ENCODE peak calls at places on chromosomes 2 and 18, in five cellular contexts. K is OCI-LY7, A is neural progenitor cell, V is HCT116, H is K562. Y is an unnamed sample.

GRCh38 chr2:206023183-206023582 is 62.8 kb downstream of the INO80D start:
- DNase-seq in K (no peak), A (no peak), V (no peak), H (no peak), Y (no peak)

GRCh38 chr2:216633616-216634316 is 546 bp downstream of the IGFBP2 start:
- DNase-seq in K (no peak), A (no peak), V (no peak), H (no peak), Y (peak; percentile 42)

GRCh38 chr2:233210843-233211600 is 40.5 kb upstream of the ATG16L1 start:
- DNase-seq in K (no peak), A (no peak), V (peak; percentile 62), H (no peak), Y (peak; percentile 84)

GRCh38 chr2:142937347-142937746 is 59.9 kb downstream of the KYNU start:
- DNase-seq in K (no peak), A (no peak), V (no peak), H (no peak), Y (no peak)

GRCh38 chr2:151333083-151333482 is 24.3 kb upstream of the TNFAIP6 start:
- DNase-seq in K (no peak), A (no peak), V (no peak), H (no peak), Y (no peak)

GRCh38 chr2:24508878-24509277 is 17.8 kb downstream of the NCOA1 start:
- DNase-seq in K (no peak), A (no peak), V (no peak), H (no peak), Y (peak; percentile 4)

GRCh38 chr2:160679686-160680085 is 186.1 kb upstream of the RBMS1 start:
- DNase-seq in K (no peak), A (no peak), V (no peak), H (no peak), Y (no peak)

GRCh38 chr2:46306320-46306719 is 9.1 kb downstream of the EPAS1 start:
- DNase-seq in K (no peak), A (no peak), V (peak; percentile 67), H (no peak), Y (peak; percentile 91)

GRCh38 chr2:232890896-232891601 is 21.0 kb downstream of the SNORC start:
- DNase-seq in K (no peak), A (peak; percentile 75), V (peak; percentile 77), H (peak; percentile 73), Y (peak; percentile 82)

GRCh38 chr2:75539955-75540716 is 20.6 kb downstream of the EVA1A start:
- DNase-seq in K (no peak), A (no peak), V (no peak), H (no peak), Y (no peak)

GRCh38 chr2:174802459-174802858 is 38.2 kb upstream of the CHRNA1 start:
- DNase-seq in K (no peak), A (no peak), V (no peak), H (no peak), Y (no peak)

GRCh38 chr2:198641161-198641560 is 816.6 kb downstream of the SATB2 start:
- DNase-seq in K (no peak), A (no peak), V (no peak), H (no peak), Y (no peak)

GRCh38 chr18:2316686-2317308 is 254.5 kb downstream of the METTL4 start:
- DNase-seq in K (no peak), A (no peak), V (no peak), H (no peak), Y (no peak)

GRCh38 chr2:174198846-174199564 is 49.3 kb downstream of the OLA1 start:
- DNase-seq in K (no peak), A (no peak), V (no peak), H (no peak), Y (peak; percentile 51)

GRCh38 chr2:9735335-9735734 is 104.5 kb upstream of the YWHAQ start:
- DNase-seq in K (no peak), A (no peak), V (no peak), H (no peak), Y (peak; percentile 43)

GRCh38 chr2:231674587-231675334 is 33.6 kb upstream of the PTMA start:
- DNase-seq in K (peak; percentile 99), A (peak; percentile 90), V (no peak), H (peak; percentile 63), Y (no peak)

GRCh38 chr18:8726963-8727730 is 21.8 kb downstream of the MTCL1 start:
- DNase-seq in K (peak; percentile 68), A (no peak), V (no peak), H (no peak), Y (no peak)

GRCh38 chr2:131535526-131535925 is 7.8 kb downstream of the CCDC74A start:
- DNase-seq in K (no peak), A (no peak), V (no peak), H (no peak), Y (no peak)

GRCh38 chr2:1740714-1741584 is 3.4 kb downstream of the PXDN start:
- DNase-seq in K (no peak), A (no peak), V (no peak), H (no peak), Y (no peak)

GRCh38 chr2:160210599-160211138 is 10.6 kb upstream of the ITGB6 start:
- DNase-seq in K (peak; percentile 71), A (peak; percentile 80), V (peak; percentile 68), H (peak; percentile 81), Y (peak; percentile 72)

GRCh38 chr2:237232166-237232565 is 146.5 kb downstream of the COPS8 start:
- DNase-seq in K (no peak), A (no peak), V (no peak), H (no peak), Y (no peak)

GRCh38 chr18:30248061-30248460 is 794.5 kb downstream of the DSC3 start:
- DNase-seq in K (no peak), A (no peak), V (no peak), H (no peak), Y (no peak)

GRCh38 chr2:227862227-227862740 is 9.1 kb upstream of the DAW1 start:
- DNase-seq in K (peak; percentile 42), A (peak; percentile 60), V (peak; percentile 51), H (peak; percentile 35), Y (peak; percentile 36)

GRCh38 chr18:75162467-75162866 is 46.5 kb downstream of the PTGR3 start:
- DNase-seq in K (no peak), A (no peak), V (no peak), H (no peak), Y (peak; percentile 3)

GRCh38 chr2:30629866-30630265 is 177.4 kb downstream of the CAPN13 start:
- DNase-seq in K (no peak), A (no peak), V (no peak), H (no peak), Y (no peak)

DNA sequence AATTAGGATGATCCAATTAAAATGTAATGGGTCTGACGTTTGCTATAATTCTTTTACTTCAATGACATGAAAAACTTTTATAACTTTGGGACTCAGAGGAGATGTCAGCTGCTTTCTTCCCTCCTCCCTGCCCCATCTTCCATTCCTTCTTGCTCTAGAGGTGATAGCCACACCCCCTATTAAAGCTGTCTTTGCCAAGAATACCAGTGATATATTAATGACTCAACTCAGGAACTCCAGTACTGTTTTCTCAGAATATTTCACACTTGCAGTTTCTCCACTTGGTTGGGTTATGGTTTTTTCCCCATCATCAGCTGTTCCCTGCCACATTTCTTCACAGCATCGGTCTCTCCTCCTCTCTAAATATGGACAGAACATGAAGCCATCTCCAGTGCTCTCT is 184.0 kb downstream of the KCNE4 start:
- DNase-seq in K (no peak), A (no peak), V (no peak), H (no peak), Y (peak; percentile 67)
- H2AFZ ChIP-seq in K (no peak overlapping the region), A (no peak overlapping the region), V (no peak overlapping the region), H (no peak overlapping the region), Y (no peak overlapping the region)

GRCh38 chr2:149799296-149799695 is 211.7 kb upstream of the MMADHC start:
- DNase-seq in K (no peak), A (peak; percentile 38), V (peak; percentile 2), H (no peak), Y (peak; percentile 16)
- H2AFZ ChIP-seq in K (no peak overlapping the region), A (no peak overlapping the region), V (no peak overlapping the region), H (no peak overlapping the region), Y (no peak overlapping the region)

DNA sequence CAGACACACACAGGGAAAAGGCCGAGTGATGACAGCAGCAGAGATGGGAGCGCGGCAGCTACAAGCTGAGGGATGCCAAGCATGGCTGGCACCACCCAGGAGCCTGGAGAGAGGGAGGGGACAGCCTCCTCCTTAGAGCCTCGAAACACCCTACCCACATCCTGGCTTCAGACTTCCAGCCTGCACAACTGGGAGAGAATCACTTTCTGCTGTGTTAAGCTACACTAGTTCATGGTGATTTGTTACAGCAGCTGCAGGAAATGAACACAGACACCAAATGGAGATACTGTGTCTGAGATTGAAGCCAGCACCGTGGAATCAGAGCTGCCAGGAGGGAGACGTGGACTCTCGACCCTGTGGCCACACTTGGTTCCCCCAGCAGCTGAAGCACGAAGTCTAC is 27.5 kb upstream of the FOSL2 start:
- DNase-seq in K (no peak), A (no peak), V (no peak), H (no peak), Y (no peak)
- H2AFZ ChIP-seq in K (no peak overlapping the region), A (no peak overlapping the region), V (no peak overlapping the region), H (peak overlapping the region; percentile 91), Y (no peak overlapping the region)

GRCh38 chr2:15735738-15736326 is 144.2 kb downstream of the DDX1 start:
- DNase-seq in K (no peak), A (no peak), V (no peak), H (no peak), Y (no peak)

GRCh38 chr2:15738225-15738546 is 146.5 kb downstream of the DDX1 start:
- DNase-seq in K (no peak), A (no peak), V (no peak), H (no peak), Y (no peak)

GRCh38 chr2:15737314-15738224 is 145.9 kb downstream of the DDX1 start:
- DNase-seq in K (no peak), A (no peak), V (no peak), H (no peak), Y (no peak)

GRCh38 chr2:15734871-15735737 is 143.4 kb downstream of the DDX1 start:
- DNase-seq in K (no peak), A (no peak), V (no peak), H (no peak), Y (no peak)

DNA sequence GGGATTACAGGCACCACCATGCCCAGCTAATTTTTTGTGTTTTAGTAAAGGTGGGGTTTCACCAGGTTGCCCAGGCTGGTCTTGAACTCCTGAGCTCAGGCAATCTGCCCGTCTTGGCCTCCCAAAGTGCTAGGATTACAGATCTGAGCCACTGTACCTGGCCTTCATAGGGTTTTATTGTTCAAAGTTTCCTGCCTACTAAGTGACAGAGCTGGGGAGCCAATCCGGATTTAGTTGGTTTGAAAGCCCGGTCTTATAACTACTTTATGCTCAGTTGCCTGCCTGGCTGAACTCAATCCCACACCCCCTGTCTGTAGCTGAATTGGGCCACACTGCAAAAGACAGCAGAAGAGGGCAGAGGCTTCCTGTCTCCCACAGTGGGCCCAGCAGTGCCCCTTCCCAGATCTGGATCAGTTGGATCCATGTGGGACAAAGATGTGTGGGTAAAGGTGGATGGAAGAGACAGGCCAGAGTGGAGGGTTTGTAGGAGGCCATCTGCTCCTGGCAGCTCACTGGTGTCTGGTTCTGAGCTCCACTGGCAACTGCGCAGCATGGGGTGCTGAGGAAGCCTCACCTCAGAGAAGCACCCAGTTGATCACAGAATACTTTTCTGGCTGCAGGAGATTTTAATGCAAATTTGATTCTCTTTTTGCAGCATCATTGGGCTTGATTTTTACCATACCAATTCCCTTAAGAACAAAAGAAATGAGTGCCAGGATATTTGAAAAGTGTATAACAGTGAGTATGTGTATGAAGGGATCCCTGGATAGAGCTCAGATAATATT is 144.9 kb downstream of the DDX1 start:
- DNase-seq in K (no peak), A (no peak), V (no peak), H (no peak), Y (no peak)
- H2AFZ ChIP-seq in K (no peak overlapping the region), A (peak overlapping the region; percentile 9), V (no peak overlapping the region), H (no peak overlapping the region), Y (no peak overlapping the region)